ENCODE peak calls at places on chromosomes 12 and 14, in six cellular contexts. V is mammary epithelial cell; D is effector memory CD4-positive, alpha-beta T cell; B is pancreas; J is AG04449; I is memory B cell. A is an unnamed sample.

GRCh38 chr14:34465069-34465859 is 3.2 kb upstream of the SPTSSA start:
- DNase-seq in V (no peak), J (no peak), B (no peak), I (no peak), D (no peak), A (peak; percentile 9)

GRCh38 chr12:82981150-82981549 is 294.4 kb downstream of the TMTC2 start:
- DNase-seq in B (no peak), V (no peak), I (no peak), J (no peak), D (no peak), A (no peak)

GRCh38 chr14:22382955-22383354 is 206.1 kb downstream of the DAD1 start:
- DNase-seq in I (no peak), V (no peak), J (no peak), B (no peak), D (no peak), A (no peak)

GRCh38 chr14:23307687-23308644 is 1.3 kb downstream of the BCL2L2 start:
- DNase-seq in I (no peak), D (no peak), B (no peak), J (no peak), V (peak; percentile 87), A (peak; percentile 67)

GRCh38 chr12:94305293-94305957 is 154.2 kb downstream of the CEP83 start:
- DNase-seq in I (no peak), D (no peak), V (no peak), B (no peak), J (no peak), A (no peak)

GRCh38 chr12:109247831-109248654 is 61.0 kb downstream of the FOXN4 start:
- DNase-seq in V (no peak), J (no peak), B (peak; percentile 74), I (no peak), D (no peak), A (no peak)

GRCh38 chr14:64510127-64510808 is 5.7 kb downstream of the ZBTB1 start:
- DNase-seq in I (no peak), V (no peak), J (no peak), D (no peak), B (no peak), A (no peak)

GRCh38 chr12:120534703-120535655 is 823 bp downstream of the RNF10 start:
- DNase-seq in V (peak; percentile 75), J (no peak), B (peak; percentile 76), I (peak; percentile 75), D (peak; percentile 12), A (peak; percentile 80)

GRCh38 chr14:100807496-100807895 is 18.4 kb upstream of the MEG3 start:
- DNase-seq in J (no peak), I (no peak), V (no peak), D (no peak), B (no peak), A (no peak)

GRCh38 chr14:54922598-54922997 is 20.0 kb upstream of the GCH1 start:
- DNase-seq in J (no peak), V (no peak), I (no peak), D (no peak), B (no peak), A (no peak)

GRCh38 chr12:52692253-52692652 is 11.1 kb downstream of the KRT77 start:
- DNase-seq in I (no peak), V (no peak), B (no peak), D (no peak), J (no peak), A (no peak)

GRCh38 chr14:58705066-58705465 is 67.3 kb downstream of the DACT1 start:
- DNase-seq in I (no peak), D (no peak), V (no peak), B (no peak), J (no peak), A (no peak)

GRCh38 chr14:24032727-24033418 is 18.9 kb upstream of the CARMIL3 start:
- DNase-seq in I (no peak), V (peak; percentile 91), D (no peak), J (peak; percentile 51), B (no peak), A (peak; percentile 91)

GRCh38 chr12:42761601-42762350 is 172.2 kb upstream of the PRICKLE1 start:
- DNase-seq in I (no peak), D (no peak), V (no peak), B (no peak), J (no peak), A (no peak)

GRCh38 chr12:5467941-5468340 is 36.0 kb downstream of the NTF3 start:
- DNase-seq in I (no peak), J (no peak), V (no peak), B (no peak), D (no peak), A (no peak)

GRCh38 chr12:116353958-116354357 is 76.5 kb upstream of the MED13L start:
- DNase-seq in I (no peak), B (no peak), V (no peak), J (no peak), D (no peak), A (no peak)

GRCh38 chr12:16950041-16950677 is 344.2 kb upstream of the LMO3 start:
- DNase-seq in V (no peak), D (no peak), B (no peak), I (no peak), J (no peak), A (no peak)

GRCh38 chr14:104301731-104302460 is 163.5 kb downstream of the KIF26A start:
- DNase-seq in J (no peak), I (no peak), B (no peak), D (no peak), V (no peak), A (no peak)

A was measured in MCF 10A.